ENCODE peak calls at places on chromosomes 5 and 9, in nine cellular contexts. B, J, H, X, V, M, K, O and N are unnamed samples. For H3K9me3, the result is how much of the 10 kb centered on the place peaks cover.

GRCh38 chr5:143588933-143589662 is 185.6 kb upstream of the NR3C1 start:
- DNase-seq in M (no peak), K (no peak), B (no peak), X (no peak), V (peak), H (no peak), J (no peak), O (no peak), N (no peak)

GRCh38 chr5:81838307-81838906 is 87.5 kb upstream of the SSBP2 start:
- DNase-seq in X (no peak), H (no peak), K (no peak), M (peak), O (peak), V (peak), B (no peak), J (no peak), N (peak)

GRCh38 chr9:7186175-7186574 is 428.4 kb downstream of the KDM4C start:
- DNase-seq in B (no peak), J (no peak), V (no peak), M (peak), K (no peak), X (no peak), O (peak), H (no peak), N (peak)

GRCh38 chr5:87340716-87341115 is 72.0 kb downstream of the CCNH start:
- DNase-seq in K (no peak), B (peak), O (no peak), X (no peak), M (no peak), J (no peak), H (no peak), V (no peak), N (no peak)

GRCh38 chr5:40551706-40552557 is 127.8 kb upstream of the PTGER4 start:
- DNase-seq in M (no peak), K (no peak), X (no peak), V (peak), B (no peak), O (no peak), J (peak), H (peak), N (no peak)

GRCh38 chr9:68749135-68749534 is 44.1 kb downstream of the PIP5K1B start:
- DNase-seq in M (no peak), B (no peak), X (no peak), J (no peak), K (no peak), O (no peak), V (no peak), H (no peak), N (no peak)

GRCh38 chr9:131395027-131395744 is 1.3 kb downstream of the PRRC2B start:
- DNase-seq in J (peak), H (no peak), X (peak), O (peak), V (peak), B (peak), M (peak), K (no peak), N (peak)

GRCh38 chr5:71882826-71883744 is 164.0 kb downstream of the CARTPT start:
- DNase-seq in X (no peak), M (no peak), V (no peak), K (no peak), O (no peak), J (no peak), H (no peak), B (no peak), N (no peak)

GRCh38 chr5:39194466-39195136 is 24.8 kb downstream of the FYB1 start:
- DNase-seq in M (no peak), K (no peak), H (peak), O (no peak), J (peak), V (peak), B (no peak), X (no peak), N (no peak)

GRCh38 chr9:88429595-88430430 is 41.6 kb downstream of the SPIN1 start:
- DNase-seq in O (no peak), X (no peak), M (no peak), B (no peak), V (no peak), H (no peak), J (no peak), K (no peak), N (no peak)

GRCh38 chr5:158484968-158485367 is 614.7 kb downstream of the EBF1 start:
- DNase-seq in X (no peak), M (no peak), K (no peak), V (no peak), H (no peak), J (no peak), O (no peak), B (no peak), N (no peak)

GRCh38 chr9:73565833-73566465 is 414.3 kb downstream of the ANXA1 start:
- DNase-seq in B (no peak), O (peak), K (no peak), H (no peak), V (peak), J (peak), M (peak), X (no peak), N (peak)

GRCh38 chr5:174409070-174409469 is 315.3 kb upstream of the MSX2 start:
- DNase-seq in X (no peak), M (peak), V (no peak), O (no peak), J (no peak), K (no peak), B (no peak), H (no peak), N (no peak)

GRCh38 chr9:5326893-5327548 is 12.7 kb downstream of the RLN1 start:
- DNase-seq in V (peak), B (no peak), O (peak), X (peak), M (no peak), H (no peak), K (peak), J (peak), N (peak)

GRCh38 chr9:28899926-28900325 is 1326.6 kb upstream of the C9orf72 start:
- DNase-seq in V (no peak), O (no peak), X (no peak), J (no peak), B (no peak), H (no peak), M (no peak), K (no peak), N (no peak)

GRCh38 chr9:3480353-3480655 is 45.5 kb downstream of the RFX3 start:
- DNase-seq in M (no peak), O (no peak), B (no peak), K (no peak), X (no peak), H (no peak), V (no peak), J (no peak), N (peak)

GRCh38 chr5:372556-372910 is 51.0 kb downstream of the AHRR start:
- DNase-seq in K (no peak), V (no peak), B (no peak), M (no peak), H (no peak), O (peak), J (no peak), X (peak), N (no peak)

GRCh38 chr5:133967715-133968056 is 739 bp downstream of the C5orf15 start:
- DNase-seq in J (peak), X (no peak), V (peak), M (no peak), K (no peak), O (no peak), H (no peak), B (no peak), N (peak)

GRCh38 chr5:79795764-79796398 is 106.2 kb downstream of the CMYA5 start:
- DNase-seq in H (no peak), M (no peak), X (no peak), B (no peak), J (peak), V (peak), O (no peak), K (no peak), N (no peak)

GRCh38 chr9:37422289-37423104 is at the start of gene GRHPR:
- DNase-seq in O (peak), M (peak), X (peak), K (peak), H (peak), B (no peak), J (peak), V (peak), N (peak)

GRCh38 chr5:53418844-53419243 is 61.6 kb upstream of the FST start:
- DNase-seq in M (no peak), V (no peak), B (no peak), J (no peak), H (no peak), K (no peak), X (no peak), O (no peak), N (no peak)

GRCh38 chr5:135450328-135450727 is 1.8 kb downstream of the TIFAB start:
- DNase-seq in M (no peak), H (no peak), X (no peak), K (no peak), J (no peak), O (no peak), B (no peak), V (no peak), N (no peak)

GRCh38 chr5:168713051-168713450 is 133.9 kb upstream of the PANK3 start:
- DNase-seq in M (no peak), V (no peak), X (no peak), K (no peak), J (no peak), O (no peak), B (no peak), H (no peak), N (no peak)

GRCh38 chr5:98769256-98770157 is 4.0 kb upstream of the RGMB start:
- DNase-seq in X (peak), M (no peak), V (peak), K (peak), B (no peak), O (peak), J (peak), H (peak), N (peak)

GRCh38 chr5:77957-78804 is 13.8 kb upstream of the PLEKHG4B start:
- DNase-seq in X (no peak), V (no peak), K (peak), O (no peak), B (no peak), J (peak), M (peak), H (peak), N (peak)

GRCh38 chr5:29005386-29005785 is 1967.0 kb upstream of the CDH9 start:
- DNase-seq in X (no peak), K (no peak), O (no peak), M (peak), V (peak), J (no peak), B (no peak), H (no peak), N (peak)

GRCh38 chr5:36728697-36729543 is 122.5 kb downstream of the SLC1A3 start:
- DNase-seq in O (no peak), J (peak), B (no peak), K (peak), X (no peak), V (peak), H (peak), M (peak), N (peak)

GRCh38 chr5:125394661-125395280 is 648.3 kb upstream of the ZNF608 start:
- DNase-seq in X (no peak), H (no peak), K (no peak), J (no peak), B (no peak), M (no peak), V (no peak), O (no peak), N (no peak)

GRCh38 chr9:14779566-14780022 is 57.1 kb upstream of the CER1 start:
- DNase-seq in B (no peak), V (no peak), H (no peak), K (no peak), X (no peak), J (no peak), O (no peak), M (no peak), N (no peak)

GRCh38 chr5:77232959-77233358 is 22.5 kb downstream of the PDE8B start:
- DNase-seq in K (no peak), J (no peak), V (no peak), M (peak), B (no peak), X (no peak), H (no peak), O (no peak), N (no peak)

GRCh38 chr5:143699121-143699520 is 112.8 kb upstream of the HMHB1 start:
- DNase-seq in O (no peak), K (no peak), H (no peak), X (no peak), M (no peak), V (no peak), B (no peak), J (no peak), N (no peak)

GRCh38 chr9:89919171-89919681 is 314.4 kb downstream of the GADD45G start:
- DNase-seq in O (peak), J (no peak), K (no peak), M (peak), B (peak), V (peak), X (peak), H (no peak), N (peak)

GRCh38 chr5:32329395-32329834 is 16.7 kb upstream of the MTMR12 start:
- DNase-seq in M (peak), O (peak), K (peak), H (peak), J (peak), B (no peak), V (peak), X (peak), N (peak)

GRCh38 chr9:132945186-132946130 is 1.0 kb upstream of the TSC1 start:
- DNase-seq in B (no peak), X (no peak), M (no peak), O (no peak), K (peak), J (no peak), V (no peak), H (no peak), N (no peak)

GRCh38 chr5:83470920-83471404 is 582 bp upstream of the VCAN start:
- DNase-seq in K (no peak), X (peak), O (no peak), H (no peak), V (peak), M (no peak), J (no peak), B (no peak), N (peak)

GRCh38 chr9:98057095-98057799 is 715 bp downstream of the NANS start:
- DNase-seq in H (no peak), K (no peak), J (no peak), B (no peak), V (no peak), O (no peak), M (peak), X (no peak), N (peak)

GRCh38 chr9:125700791-125701190 is 6.2 kb downstream of the MAPKAP1 start:
- DNase-seq in X (no peak), O (peak), H (no peak), V (no peak), B (peak), M (no peak), J (no peak), K (no peak), N (no peak)

GRCh38 chr9:34084562-34084961 is 35.9 kb upstream of the UBAP2 start:
- DNase-seq in B (no peak), K (no peak), J (no peak), M (no peak), X (no peak), V (peak), O (no peak), H (no peak), N (no peak)

GRCh38 chr9:35791321-35791921 is at the start of gene NPR2:
- DNase-seq in K (no peak), B (no peak), H (no peak), M (no peak), X (peak), O (no peak), V (peak), J (no peak), N (peak)

GRCh38 chr9:95332860-95333259 is 15.4 kb upstream of the FANCC start:
- DNase-seq in J (no peak), B (no peak), M (no peak), K (no peak), H (no peak), X (no peak), O (no peak), V (no peak), N (no peak)

GRCh38 chr9:95333426-95333825 is 15.9 kb upstream of the FANCC start:
- DNase-seq in B (no peak), M (no peak), H (no peak), O (no peak), X (no peak), V (no peak), J (no peak), K (no peak), N (no peak)

GRCh38 chr9:95341262-95342011 is 23.9 kb upstream of the FANCC start:
- DNase-seq in H (no peak), X (no peak), J (peak), B (no peak), K (no peak), M (peak), V (no peak), O (peak), N (peak)

GRCh38 chr9:95338243-95338642 is 20.7 kb upstream of the FANCC start:
- DNase-seq in O (no peak), K (no peak), V (no peak), J (no peak), H (no peak), B (no peak), M (no peak), X (no peak), N (no peak)

GRCh38 chr9:95336281-95336680 is 18.8 kb upstream of the FANCC start:
- DNase-seq in M (peak), H (no peak), O (peak), K (no peak), B (no peak), X (no peak), J (no peak), V (peak), N (no peak)
- H3K9me3 ChIP-seq in M (under half), H (under half), O (under half), K (under half), B (under half), X (under half), J (under half), V (under half), N (under half)

DNA sequence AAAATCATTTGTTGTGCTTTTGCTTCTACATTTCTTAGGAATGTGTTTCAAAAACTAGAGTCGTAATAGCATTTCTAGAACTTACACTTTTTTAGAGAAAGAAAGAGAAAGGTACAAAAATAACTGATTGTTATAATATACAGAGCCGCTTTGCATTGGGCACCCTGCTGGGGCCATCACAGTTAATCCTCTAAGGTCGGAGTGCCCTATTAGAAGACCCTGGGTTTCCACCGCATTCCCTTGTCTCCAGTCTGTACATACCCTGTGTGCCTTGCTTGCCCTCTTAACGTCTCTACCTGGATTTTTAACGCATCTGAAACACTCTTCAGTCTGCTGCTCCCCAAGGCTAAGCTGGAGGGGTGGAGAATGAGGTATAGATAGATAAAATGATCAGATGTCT is 1.3 kb downstream of the MARVELD2 start:
- DNase-seq in M (no peak), X (peak), B (no peak), H (no peak), O (peak), K (peak), J (no peak), V (no peak), N (peak)
- H3K4me2 ChIP-seq in M (no peak), X (peak), B (peak), H (peak), O (peak), K (no peak), J (peak), V (peak), N (peak)

GRCh38 chr5:151359391-151359790 is 12.0 kb upstream of the SLC36A2 start:
- DNase-seq in J (no peak), K (no peak), M (no peak), B (no peak), V (no peak), X (no peak), O (no peak), H (no peak), N (no peak)

GRCh38 chr5:151357792-151358191 is 10.4 kb upstream of the SLC36A2 start:
- DNase-seq in J (no peak), V (no peak), M (no peak), H (no peak), O (no peak), B (no peak), K (no peak), X (no peak), N (no peak)

GRCh38 chr5:151362970-151363369 is 15.6 kb upstream of the SLC36A2 start:
- DNase-seq in O (no peak), K (no peak), J (no peak), M (no peak), H (no peak), X (no peak), B (no peak), V (no peak), N (no peak)

DNA sequence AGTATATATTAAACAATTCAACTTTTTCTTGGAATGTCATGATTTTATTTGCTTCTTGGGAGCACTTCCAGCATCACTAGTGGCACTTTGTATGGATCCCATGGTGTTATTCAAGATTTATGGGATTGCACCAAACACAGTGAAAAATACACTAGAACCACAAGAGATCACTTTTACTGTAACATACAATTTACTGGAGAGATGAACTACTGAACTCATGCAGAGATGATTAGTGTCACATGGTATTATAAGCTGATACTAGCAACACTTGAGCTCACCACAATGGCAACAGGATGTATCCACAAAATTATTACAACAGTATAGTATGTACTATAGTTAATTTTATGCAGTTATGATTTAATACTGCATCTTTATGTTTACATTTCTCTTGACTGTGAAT is 16.3 kb upstream of the SLC36A2 start:
- DNase-seq in M (no peak), O (no peak), X (no peak), V (no peak), B (no peak), J (no peak), H (no peak), K (no peak), N (no peak)
- H3K9me3 ChIP-seq in M (under half), O (under half), X (under half), V (under half), B (under half), J (under half), H (under half), K (under half), N (under half)

DNA sequence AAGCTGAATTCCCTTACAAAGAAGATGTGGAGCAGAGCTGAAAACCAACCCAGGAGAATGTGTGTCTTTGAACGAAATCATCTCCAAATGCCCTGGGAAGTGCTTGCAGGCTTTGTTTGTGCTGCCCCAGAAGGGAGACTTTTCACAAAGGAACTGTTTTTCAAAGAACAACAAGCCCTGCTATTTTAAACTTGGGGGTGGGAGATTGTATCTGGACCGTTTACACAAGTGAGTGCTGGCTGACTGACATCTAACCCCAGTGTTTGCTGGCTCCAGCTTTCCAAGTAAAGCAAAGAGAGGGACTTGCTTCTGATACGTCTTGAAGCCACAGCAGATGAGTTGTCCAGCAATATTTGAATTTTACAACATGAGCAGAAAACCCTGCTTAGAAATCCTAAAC is 1.6 kb downstream of the ADAMTS12 start:
- DNase-seq in M (no peak), J (no peak), V (no peak), O (no peak), B (no peak), X (no peak), K (no peak), H (no peak), N (peak)
- H3K4me2 ChIP-seq in M (no peak), J (peak), V (peak), O (peak), B (peak), X (peak), K (peak), H (peak), N (peak)

GRCh38 chr5:165527577-165527976 is 2022.2 kb downstream of the MAT2B start:
- DNase-seq in V (no peak), M (no peak), O (no peak), B (no peak), K (no peak), X (no peak), H (no peak), J (no peak), N (no peak)

GRCh38 chr5:165526357-165526756 is 2020.9 kb downstream of the MAT2B start:
- DNase-seq in H (no peak), K (no peak), V (no peak), X (no peak), B (no peak), M (no peak), J (no peak), O (no peak), N (no peak)

DNA sequence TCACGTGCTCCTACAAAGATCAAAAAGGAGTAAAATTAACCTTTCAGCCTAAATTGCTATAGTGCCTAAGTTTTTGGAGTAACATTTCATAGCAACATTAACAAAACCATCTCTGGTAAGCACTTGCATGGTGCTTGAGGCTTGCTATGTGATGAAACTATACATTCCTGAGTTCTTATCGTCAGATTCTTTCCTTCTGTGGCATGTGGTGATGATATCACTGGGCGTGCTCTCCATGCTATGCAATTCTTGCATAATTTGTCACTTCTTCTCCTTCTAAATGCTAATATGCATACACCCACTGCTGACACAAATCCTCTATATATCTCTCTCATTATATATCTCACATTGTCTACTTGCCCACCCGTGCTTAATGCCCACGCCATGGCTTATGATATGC is 2019.8 kb downstream of the MAT2B start:
- DNase-seq in J (no peak), B (no peak), K (no peak), X (no peak), M (no peak), V (peak), H (no peak), O (no peak), N (no peak)
- H3K9me3 ChIP-seq in J (under half), B (under half), K (under half), X (under half), M (under half), V (under half), H (under half), O (under half), N (under half)